ENCODE peak calls at places on chromosomes 16 and 17, in eight cellular contexts. P, C, R, A, M, Z, N and B are unnamed samples.

GRCh38 chr17:56592487-56593072 is 919 bp upstream of the NOG start:
- DNase-seq in P (peak), C (peak), N (peak), M (peak), Z (no peak), A (peak), R (no peak), B (no peak)

GRCh38 chr17:43309505-43310329 is 75.9 kb upstream of the RNU2-1 start:
- DNase-seq in P (peak), Z (no peak), C (no peak), A (no peak), R (no peak), N (no peak), M (no peak), B (no peak)

GRCh38 chr17:79797492-79798295 is 817 bp upstream of the CBX8 start:
- DNase-seq in P (no peak), R (no peak), Z (no peak), M (no peak), N (peak), C (no peak), A (no peak), B (no peak)

GRCh38 chr17:74239169-74239568 is 25.8 kb downstream of the TTYH2 start:
- DNase-seq in N (no peak), P (no peak), M (peak), Z (no peak), C (no peak), R (no peak), A (no peak), B (no peak)

GRCh38 chr17:12727076-12727750 is 61.5 kb downstream of the MYOCD start:
- DNase-seq in A (peak), Z (peak), P (no peak), N (no peak), R (no peak), M (peak), C (peak), B (no peak)

GRCh38 chr17:46995841-46996571 is 17.0 kb upstream of the RPRML start:
- DNase-seq in R (no peak), C (peak), M (peak), A (peak), Z (peak), P (no peak), N (no peak), B (no peak)

GRCh38 chr17:81572499-81573030 is 20.4 kb upstream of the FAAP100 start:
- DNase-seq in Z (no peak), N (no peak), A (no peak), R (no peak), P (no peak), C (no peak), M (no peak), B (no peak)

GRCh38 chr17:28407130-28407973 is 1.3 kb upstream of the SLC46A1 start:
- DNase-seq in A (no peak), P (no peak), N (no peak), R (no peak), M (no peak), C (no peak), Z (no peak), B (no peak)

GRCh38 chr17:64081802-64082799 is 47.8 kb downstream of the ERN1 start:
- DNase-seq in C (peak), Z (peak), R (peak), P (no peak), M (peak), A (peak), N (no peak), B (no peak)

GRCh38 chr17:63035271-63035670 is 69.2 kb downstream of the TANC2 start:
- DNase-seq in P (no peak), M (peak), N (no peak), C (peak), A (peak), Z (peak), R (peak), B (no peak)

GRCh38 chr16:55324491-55325447 is 766 bp downstream of the IRX6 start:
- DNase-seq in P (no peak), N (no peak), R (no peak), A (no peak), C (peak), M (no peak), Z (no peak), B (no peak)

GRCh38 chr17:8740486-8740885 is 4.2 kb downstream of the CCDC42 start:
- DNase-seq in C (no peak), A (no peak), R (no peak), M (no peak), P (no peak), N (no peak), Z (no peak), B (no peak)

GRCh38 chr17:38579934-38580333 is 25.8 kb downstream of the SRCIN1 start:
- DNase-seq in C (peak), A (peak), R (no peak), Z (peak), P (no peak), M (peak), N (no peak), B (no peak)

GRCh38 chr16:67399749-67400704 is 6.7 kb upstream of the TPPP3 start:
- DNase-seq in P (no peak), A (no peak), C (no peak), M (no peak), Z (no peak), R (no peak), N (no peak), B (no peak)

GRCh38 chr17:56598471-56598870 is 5.0 kb downstream of the NOG start:
- DNase-seq in C (peak), N (no peak), R (peak), A (peak), Z (no peak), M (no peak), P (no peak), B (no peak)

GRCh38 chr16:55668337-55669281 is 12.8 kb downstream of the SLC6A2 start:
- DNase-seq in N (no peak), P (no peak), R (peak), M (peak), C (peak), A (peak), Z (peak), B (no peak)

GRCh38 chr16:83995756-83996155 is 27.7 kb downstream of the NECAB2 start:
- DNase-seq in R (no peak), N (peak), C (no peak), P (peak), Z (peak), A (no peak), M (no peak), B (no peak)

GRCh38 chr16:15949210-15950166 is at the start of gene ABCC1:
- DNase-seq in C (peak), R (no peak), N (peak), Z (no peak), A (peak), P (peak), M (no peak), B (peak)

GRCh38 chr17:81519284-81520020 is 6.9 kb upstream of the ACTG1 start:
- DNase-seq in R (no peak), Z (no peak), P (peak), C (peak), A (peak), M (no peak), N (peak), B (peak)

GRCh38 chr17:74116087-74116717 is 87.3 kb upstream of the RPL38 start:
- DNase-seq in M (no peak), R (no peak), A (no peak), Z (no peak), N (no peak), C (no peak), P (no peak), B (no peak)

GRCh38 chr16:74868501-74868900 is 93.9 kb upstream of the FA2H start:
- DNase-seq in R (peak), A (peak), P (no peak), Z (peak), C (peak), M (peak), N (no peak), B (no peak)

GRCh38 chr16:80824623-80825364 is 20.4 kb upstream of the CDYL2 start:
- DNase-seq in P (no peak), Z (peak), M (peak), R (peak), C (peak), A (peak), N (no peak), B (no peak)

GRCh38 chr16:78443300-78443604 is 343.8 kb downstream of the WWOX start:
- DNase-seq in C (no peak), M (no peak), Z (no peak), P (no peak), A (no peak), N (no peak), R (no peak), B (no peak)

DNA sequence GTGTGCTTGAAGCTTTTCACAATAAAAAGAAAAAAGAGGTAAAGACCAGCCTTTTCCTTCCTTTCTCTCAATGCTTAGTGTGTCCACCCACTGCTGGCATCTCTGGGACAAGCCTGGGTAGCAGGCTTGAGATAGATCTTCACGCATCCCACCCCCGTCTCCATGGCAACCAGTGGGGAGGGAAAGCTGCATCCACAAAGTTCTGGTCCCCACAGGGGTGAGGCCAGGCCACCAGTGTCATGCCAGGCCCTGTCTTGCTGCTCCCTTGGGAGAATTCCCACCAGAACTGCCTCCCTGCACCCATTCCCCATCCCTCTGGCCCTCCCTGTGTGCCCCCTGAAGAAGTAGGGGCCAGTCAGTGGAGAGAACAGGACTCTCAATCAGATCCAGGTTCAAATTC is 259.9 kb downstream of the MRTFB start:
- DNase-seq in P (no peak), C (no peak), M (no peak), N (no peak), R (no peak), A (no peak), Z (no peak), B (no peak)
- TF ChIP-seq CTCF in P (no peak), C (no peak), M (no peak), N (no peak), R (no peak), A (no peak), Z (no peak), B (no peak)

GRCh38 chr17:31508310-31509094 is 117.0 kb downstream of the RAB11FIP4 start:
- DNase-seq in C (no peak), A (no peak), N (peak), Z (no peak), M (no peak), P (no peak), R (no peak), B (no peak)
- TF ChIP-seq CTCF in C (no peak), A (peak), N (no peak), Z (peak), M (peak), P (no peak), R (no peak), B (peak)

GRCh38 chr17:75875940-75876189 is 2.5 kb downstream of the TRIM47 start:
- DNase-seq in C (no peak), Z (no peak), P (no peak), M (no peak), A (no peak), N (no peak), R (no peak), B (no peak)

GRCh38 chr17:75878174-75878998 is at the start of gene TRIM47:
- DNase-seq in A (peak), C (peak), Z (peak), P (peak), N (peak), R (no peak), M (peak), B (peak)

GRCh38 chr17:75876938-75877751 is 1.2 kb downstream of the TRIM47 start:
- DNase-seq in M (peak), R (peak), Z (peak), A (peak), C (peak), N (peak), P (peak), B (peak)

GRCh38 chr17:75876190-75876937 is 2.0 kb downstream of the TRIM47 start:
- DNase-seq in N (peak), R (no peak), P (peak), M (no peak), A (peak), Z (no peak), C (no peak), B (peak)

DNA sequence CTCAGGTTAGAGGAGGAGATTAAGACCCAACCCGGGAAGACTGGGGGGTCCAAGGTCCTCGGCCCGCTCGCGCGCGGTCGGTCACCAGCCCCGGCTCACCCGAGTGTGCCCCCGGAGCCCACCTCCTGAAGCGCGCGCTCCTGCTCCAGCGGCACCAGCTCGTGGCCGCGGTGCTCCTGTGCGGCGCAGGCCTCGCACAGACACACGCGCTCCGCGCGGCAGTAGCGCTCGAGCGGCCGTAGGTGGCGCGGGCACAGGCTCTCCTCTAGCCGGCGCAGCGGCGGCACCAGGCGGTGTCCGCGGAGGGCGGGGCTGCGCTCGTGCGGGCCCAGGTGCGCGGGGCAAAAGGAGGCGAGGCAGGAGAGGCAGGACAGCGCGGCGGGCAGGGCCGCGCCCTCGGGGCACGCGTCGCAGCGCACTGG is 618 bp downstream of the TRIM47 start:
- DNase-seq in C (peak), A (peak), M (peak), N (peak), R (no peak), Z (peak), P (peak), B (peak)
- TF ChIP-seq CTCF in C (peak), A (peak), M (peak), N (peak), R (peak), Z (peak), P (peak), B (peak)

GRCh38 chr17:45098869-45099616 is 33.3 kb downstream of the PLCD3 start:
- DNase-seq in A (peak), N (peak), Z (peak), C (peak), P (peak), M (peak), R (no peak), B (no peak)

GRCh38 chr17:45096926-45097325 is 35.4 kb downstream of the PLCD3 start:
- DNase-seq in Z (no peak), N (no peak), C (no peak), P (no peak), R (no peak), M (no peak), A (no peak), B (no peak)

GRCh38 chr17:45093444-45094110 is 32.5 kb downstream of the NMT1 start:
- DNase-seq in P (no peak), R (no peak), A (no peak), C (peak), M (no peak), N (no peak), Z (no peak), B (no peak)

GRCh38 chr17:45098081-45098868 is 34.0 kb downstream of the PLCD3 start:
- DNase-seq in C (no peak), M (no peak), R (no peak), A (no peak), P (no peak), Z (no peak), N (no peak), B (no peak)

GRCh38 chr17:45096141-45096540 is 35.0 kb downstream of the NMT1 start:
- DNase-seq in R (no peak), Z (peak), N (no peak), A (peak), C (peak), P (no peak), M (peak), B (no peak)
- TF ChIP-seq CTCF in R (peak), Z (peak), N (peak), A (peak), C (peak), P (no peak), M (peak), B (peak)

DNA sequence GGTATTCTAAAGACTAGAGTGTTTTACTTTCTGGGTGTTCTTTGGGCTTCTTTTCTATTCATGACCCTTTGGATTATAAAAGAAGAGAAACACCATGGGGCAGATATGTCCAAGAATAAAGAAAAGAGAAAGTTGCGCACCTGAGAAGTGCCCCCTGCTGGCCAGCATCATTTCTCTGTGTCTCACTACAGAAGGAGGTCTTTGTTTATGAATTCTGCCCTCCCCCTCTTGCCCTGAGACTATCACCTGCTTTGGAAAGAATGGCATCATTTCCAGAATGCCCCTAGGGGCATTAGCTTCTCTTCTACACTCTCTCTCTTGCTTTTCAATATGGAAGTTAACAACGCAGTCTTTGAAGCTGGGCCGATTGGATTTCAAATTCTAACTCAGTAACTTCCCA is 45.0 kb downstream of the CDH13 start:
- DNase-seq in N (peak), M (no peak), P (no peak), R (no peak), A (peak), C (no peak), Z (no peak), B (no peak)
- TF ChIP-seq CTCF in N (peak), M (peak), P (no peak), R (peak), A (peak), C (peak), Z (peak), B (peak)

DNA sequence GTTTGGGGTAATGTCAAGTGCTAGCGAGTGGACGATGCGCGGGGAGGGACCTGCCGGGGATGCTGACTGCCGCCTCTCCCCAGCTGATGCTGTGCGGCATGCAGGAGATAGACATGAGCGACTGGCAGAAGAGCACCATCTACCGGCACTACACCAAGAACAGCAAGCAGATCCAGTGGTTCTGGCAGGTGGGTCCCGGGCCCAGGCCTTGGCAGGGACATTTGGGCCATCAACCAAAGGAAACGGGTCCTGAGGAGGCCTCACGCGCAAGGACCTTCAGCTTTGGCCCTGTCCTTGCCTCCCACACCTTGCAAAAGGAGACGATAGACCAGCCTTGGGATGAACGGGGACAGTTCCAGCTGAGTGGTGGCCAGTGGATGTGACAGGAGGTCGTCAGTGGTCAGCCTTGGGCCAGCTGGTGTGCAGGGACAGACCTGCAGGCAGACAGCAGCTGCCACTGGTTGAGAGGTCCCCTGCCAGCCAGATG is 13.6 kb upstream of the CLEC18A start:
- DNase-seq in C (peak), M (peak), A (peak), N (no peak), R (no peak), P (no peak), Z (no peak), B (peak)
- TF ChIP-seq CTCF in C (peak), M (peak), A (peak), N (no peak), R (peak), P (no peak), Z (peak), B (peak)

GRCh38 chr16:64830653-64831052 is 291.2 kb downstream of the CDH11 start:
- DNase-seq in M (peak), A (peak), C (peak), N (no peak), Z (peak), P (no peak), R (no peak), B (no peak)

GRCh38 chr16:64826374-64826773 is 295.5 kb downstream of the CDH11 start:
- DNase-seq in P (no peak), M (peak), R (no peak), A (no peak), C (no peak), Z (peak), N (no peak), B (no peak)

GRCh38 chr16:64829678-64830077 is 292.2 kb downstream of the CDH11 start:
- DNase-seq in M (no peak), A (no peak), R (no peak), P (no peak), Z (no peak), C (no peak), N (no peak), B (no peak)
- TF ChIP-seq CTCF in M (no peak), A (no peak), R (no peak), P (no peak), Z (no peak), C (no peak), N (no peak), B (no peak)

DNA sequence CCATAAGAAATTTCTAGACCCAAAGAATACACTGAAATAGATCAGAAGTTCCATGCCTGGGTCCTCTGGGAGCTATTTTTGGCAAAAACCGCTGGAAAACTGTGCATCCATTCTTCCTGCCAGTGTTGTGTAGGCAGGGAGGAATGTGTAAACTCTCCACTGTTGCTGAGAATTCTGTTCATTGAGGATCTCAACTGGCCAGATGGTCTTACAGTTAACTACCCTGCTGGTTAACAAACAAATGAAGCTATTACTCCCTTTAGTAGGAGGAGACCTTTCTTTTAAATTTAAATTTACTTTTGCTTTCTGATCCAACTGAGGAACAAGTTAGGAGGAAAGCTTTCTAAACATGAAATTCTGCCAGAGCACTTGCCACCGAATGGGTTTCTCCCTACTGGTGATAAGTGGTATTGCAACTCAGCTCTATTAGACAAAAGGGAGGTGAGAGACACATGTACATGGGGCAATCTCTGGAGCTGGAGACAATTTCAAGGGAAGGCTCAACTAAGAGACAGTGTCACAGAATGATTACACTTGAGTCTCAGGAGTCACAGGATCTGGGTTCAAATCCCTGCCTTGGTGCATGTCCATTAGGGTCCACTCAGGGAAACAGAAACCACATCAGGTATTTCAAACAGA is 37.6 kb downstream of the SOCS1 start:
- DNase-seq in A (no peak), R (no peak), Z (no peak), P (no peak), C (no peak), N (no peak), M (no peak), B (no peak)
- TF ChIP-seq CTCF in A (peak), R (peak), Z (peak), P (no peak), C (peak), N (no peak), M (peak), B (peak)

DNA sequence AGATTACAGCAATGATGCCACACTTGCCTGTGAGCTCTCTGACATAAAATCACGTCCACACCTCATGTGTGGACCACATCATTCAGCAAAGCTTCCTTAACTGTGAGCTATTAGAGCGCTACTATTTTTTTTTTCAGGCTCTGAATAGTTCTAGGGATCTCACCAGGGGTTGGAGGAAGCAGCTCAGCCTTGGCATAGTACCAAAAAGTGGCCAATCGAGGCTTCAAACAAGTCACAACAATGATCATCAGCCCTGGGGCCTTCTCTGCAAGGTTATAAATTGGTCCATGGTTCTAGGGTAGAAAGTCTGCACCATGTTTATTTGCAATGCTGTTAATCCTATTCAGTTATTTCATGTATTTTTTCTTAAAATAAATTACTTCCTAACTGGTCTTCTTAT is 37.8 kb downstream of the RNF157 start:
- DNase-seq in Z (peak), C (peak), R (no peak), P (no peak), N (no peak), M (no peak), A (no peak), B (no peak)
- TF ChIP-seq CTCF in Z (no peak), C (no peak), R (no peak), P (no peak), N (no peak), M (no peak), A (no peak), B (no peak)